ENCODE peak calls at places on chromosomes 3 and 15, in nine cellular contexts. C, L, N, I, W, S, G, D and R are unnamed samples.

GRCh38 chr3:47011371-47011770 is 31.9 kb downstream of the NBEAL2 start:
- DNase-seq in I (no peak), W (no peak), G (no peak), D (no peak), L (no peak), S (no peak), C (no peak), N (no peak), R (no peak)

GRCh38 chr3:128197855-128198254 is 44.6 kb downstream of the EEFSEC start:
- DNase-seq in G (no peak), L (no peak), S (no peak), C (no peak), D (no peak), W (no peak), N (no peak), I (no peak), R (no peak)

GRCh38 chr3:140529558-140529957 is 148.3 kb upstream of the TRIM42 start:
- DNase-seq in N (no peak), C (peak), S (no peak), L (no peak), I (no peak), W (no peak), D (no peak), G (no peak), R (no peak)

GRCh38 chr3:152359385-152360248 is 90.9 kb downstream of the MBNL1 start:
- DNase-seq in G (no peak), N (no peak), L (peak), D (no peak), W (no peak), I (no peak), S (no peak), C (no peak), R (no peak)

GRCh38 chr15:62067448-62068044 is 769 bp downstream of the C2CD4A start:
- DNase-seq in N (no peak), D (no peak), S (no peak), C (peak), L (no peak), I (peak), W (peak), G (no peak), R (no peak)

GRCh38 chr3:120705851-120706582 is 24.0 kb upstream of the HGD start:
- DNase-seq in D (no peak), G (no peak), S (no peak), N (no peak), I (no peak), L (no peak), W (no peak), C (peak), R (no peak)

GRCh38 chr15:91238664-91239428 is 138.8 kb downstream of the SV2B start:
- DNase-seq in I (no peak), N (no peak), C (no peak), S (no peak), L (no peak), D (no peak), W (no peak), G (no peak), R (no peak)

GRCh38 chr3:135229018-135229495 is 434.0 kb downstream of the EPHB1 start:
- DNase-seq in L (no peak), C (no peak), G (peak), I (no peak), N (no peak), D (no peak), S (no peak), W (no peak), R (no peak)

GRCh38 chr3:131393868-131394267 is 12.3 kb downstream of the NUDT16 start:
- DNase-seq in C (no peak), N (no peak), W (no peak), I (no peak), S (no peak), D (no peak), L (no peak), G (no peak), R (no peak)

GRCh38 chr3:100864471-100865268 is 128.6 kb downstream of the ABI3BP start:
- DNase-seq in L (no peak), I (no peak), G (no peak), D (no peak), W (no peak), N (no peak), S (no peak), C (no peak), R (no peak)

GRCh38 chr3:183381179-183381578 is 47.2 kb downstream of the MCF2L2 start:
- DNase-seq in S (no peak), I (no peak), N (peak), C (no peak), D (no peak), G (no peak), W (no peak), L (peak), R (no peak)

GRCh38 chr3:15795563-15796308 is 2.0 kb downstream of the ANKRD28 start:
- DNase-seq in L (peak), I (peak), D (no peak), W (no peak), N (peak), C (no peak), S (no peak), G (peak), R (no peak)

GRCh38 chr3:34213481-34213880 is 415.1 kb downstream of the PDCD6IP start:
- DNase-seq in C (no peak), N (no peak), I (no peak), G (no peak), D (no peak), L (no peak), S (no peak), W (no peak), R (no peak)

GRCh38 chr15:70585707-70586034 is 177.7 kb downstream of the UACA start:
- DNase-seq in G (no peak), N (no peak), S (no peak), I (peak), L (no peak), C (no peak), W (no peak), D (no peak), R (peak)

DNA sequence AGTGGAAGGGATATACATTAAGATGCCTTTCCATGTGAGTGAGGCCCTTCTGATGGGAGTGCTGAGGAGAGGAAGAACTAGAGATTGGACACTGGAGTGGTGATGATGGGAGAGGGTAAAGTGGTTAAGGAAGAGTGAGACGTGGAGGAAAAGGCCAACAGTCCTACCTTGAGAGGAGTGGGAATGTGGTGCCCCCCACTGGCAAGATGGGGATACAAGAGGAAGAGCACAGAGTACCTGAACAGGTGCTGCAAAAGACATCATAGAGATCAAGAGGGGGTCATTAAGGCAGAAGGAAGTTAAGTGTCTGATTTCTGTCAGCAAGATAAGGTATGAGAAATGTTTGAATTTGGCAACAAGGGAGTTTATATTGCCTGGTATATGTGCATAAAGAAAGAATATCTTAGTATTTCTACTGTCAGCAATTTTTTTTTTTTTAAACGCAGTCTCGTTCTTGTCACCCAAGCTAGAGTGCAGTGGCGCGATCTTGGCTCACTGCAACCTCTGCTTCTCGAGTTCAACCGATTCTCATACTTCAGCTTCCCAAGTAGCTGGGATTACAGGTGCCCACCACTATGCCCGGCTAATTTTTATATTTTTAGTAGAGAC is 34.0 kb downstream of the ARIH2 start:
- DNase-seq in C (peak), L (no peak), G (peak), I (peak), S (peak), N (no peak), D (no peak), W (peak), R (peak)
- TF ChIP-seq CTCF in C (no peak), L (peak), G (no peak), I (peak), S (peak), N (peak), D (peak), W (peak), R (peak)

DNA sequence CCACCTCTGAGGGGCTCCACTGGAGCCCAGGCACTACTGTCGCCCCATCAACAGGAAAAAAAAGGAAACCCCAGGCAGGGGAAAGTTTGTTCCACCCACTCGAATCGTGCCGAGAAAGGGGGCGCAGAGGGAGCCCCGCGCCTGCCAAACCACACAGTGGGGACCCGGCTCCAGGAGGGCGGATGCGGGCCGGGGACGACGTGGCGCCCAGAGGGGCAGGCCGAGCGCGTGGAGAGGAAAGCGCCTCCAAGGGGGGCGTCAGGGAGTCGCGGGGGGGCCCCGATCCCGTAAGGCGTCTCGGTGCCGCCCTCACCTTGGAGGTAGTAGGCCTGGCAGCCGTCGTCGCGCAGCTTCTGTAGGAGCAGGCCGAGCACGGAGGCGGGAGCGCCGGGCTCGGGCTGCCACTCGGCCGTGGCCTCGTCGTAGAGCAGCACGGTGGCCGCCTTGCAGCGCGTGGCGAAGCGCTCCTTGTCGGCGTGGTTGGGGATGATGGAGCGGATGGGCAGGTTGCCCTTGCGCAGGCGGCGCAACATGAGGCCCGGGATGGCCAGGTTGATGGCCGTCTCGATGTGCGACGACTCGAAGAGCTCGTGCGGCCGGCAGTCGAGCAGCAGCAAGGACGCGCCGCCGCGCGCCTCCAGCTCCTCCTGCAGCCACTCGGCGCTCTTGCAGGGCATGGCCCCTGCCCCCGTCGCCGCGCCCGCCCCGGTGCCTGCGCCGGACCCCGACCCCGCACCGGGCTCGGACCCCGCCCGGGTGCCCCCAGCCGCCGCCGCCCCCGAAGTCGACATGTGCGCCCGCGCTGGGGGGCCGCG is 627 bp downstream of the DUSP7 start:
- DNase-seq in D (peak), C (no peak), S (peak), I (peak), G (peak), N (no peak), L (no peak), W (peak), R (peak)
- TF ChIP-seq CTCF in D (peak), C (no peak), S (no peak), I (no peak), G (no peak), N (peak), L (no peak), W (no peak), R (no peak)

DNA sequence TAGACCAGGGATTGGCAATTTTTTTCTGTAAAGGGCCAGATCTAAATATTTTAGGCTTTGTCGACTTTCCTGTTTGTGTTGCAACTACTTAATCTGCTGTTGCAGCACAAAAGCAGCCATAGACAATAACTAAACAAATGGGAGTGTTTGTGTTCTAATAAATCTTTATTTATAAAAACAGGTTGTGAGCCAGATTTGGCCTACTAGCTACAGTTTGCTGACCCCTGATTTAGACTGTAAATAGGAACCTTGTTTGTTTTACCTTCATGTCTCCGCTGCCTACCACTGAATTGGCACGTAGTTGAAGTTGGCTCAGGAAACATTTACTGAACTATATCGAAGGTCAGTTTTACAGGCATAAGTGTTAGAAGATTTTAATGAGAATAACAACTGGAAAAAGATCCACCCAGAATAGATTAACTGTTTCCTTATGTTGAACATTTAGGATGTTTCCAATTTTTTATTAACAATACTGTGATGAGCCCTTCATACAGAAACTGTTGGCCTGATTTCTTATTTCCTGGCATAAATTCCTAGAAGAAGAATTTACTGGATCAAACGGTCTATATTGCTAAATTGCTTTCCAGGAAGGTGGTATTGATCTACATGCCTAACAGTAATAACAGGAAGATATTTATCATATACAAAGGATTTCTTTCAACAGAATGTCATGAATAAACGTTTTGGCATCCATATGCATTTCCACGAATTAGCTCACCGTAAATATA is 156.2 kb upstream of the NR2E3 start:
- DNase-seq in L (no peak), S (no peak), I (no peak), W (no peak), D (no peak), N (no peak), C (no peak), G (no peak), R (no peak)
- TF ChIP-seq CTCF in L (no peak), S (no peak), I (no peak), W (no peak), D (no peak), N (no peak), C (no peak), G (no peak), R (no peak)

GRCh38 chr3:10502185-10502880 is 3.1 kb downstream of the ATP2B2 start:
- DNase-seq in C (no peak), L (no peak), W (no peak), I (no peak), D (no peak), N (no peak), G (peak), S (no peak), R (no peak)

GRCh38 chr3:10505791-10506585 is 602 bp upstream of the ATP2B2 start:
- DNase-seq in I (no peak), C (no peak), W (no peak), N (no peak), L (no peak), D (no peak), G (no peak), S (no peak), R (no peak)

GRCh38 chr3:10505050-10505790 is at the start of gene ATP2B2:
- DNase-seq in C (peak), N (no peak), G (no peak), D (peak), L (no peak), S (no peak), I (peak), W (no peak), R (no peak)

GRCh38 chr3:10503217-10503796 is 2.1 kb downstream of the ATP2B2 start:
- DNase-seq in S (no peak), N (no peak), L (no peak), W (no peak), G (no peak), I (no peak), C (no peak), D (no peak), R (no peak)

DNA sequence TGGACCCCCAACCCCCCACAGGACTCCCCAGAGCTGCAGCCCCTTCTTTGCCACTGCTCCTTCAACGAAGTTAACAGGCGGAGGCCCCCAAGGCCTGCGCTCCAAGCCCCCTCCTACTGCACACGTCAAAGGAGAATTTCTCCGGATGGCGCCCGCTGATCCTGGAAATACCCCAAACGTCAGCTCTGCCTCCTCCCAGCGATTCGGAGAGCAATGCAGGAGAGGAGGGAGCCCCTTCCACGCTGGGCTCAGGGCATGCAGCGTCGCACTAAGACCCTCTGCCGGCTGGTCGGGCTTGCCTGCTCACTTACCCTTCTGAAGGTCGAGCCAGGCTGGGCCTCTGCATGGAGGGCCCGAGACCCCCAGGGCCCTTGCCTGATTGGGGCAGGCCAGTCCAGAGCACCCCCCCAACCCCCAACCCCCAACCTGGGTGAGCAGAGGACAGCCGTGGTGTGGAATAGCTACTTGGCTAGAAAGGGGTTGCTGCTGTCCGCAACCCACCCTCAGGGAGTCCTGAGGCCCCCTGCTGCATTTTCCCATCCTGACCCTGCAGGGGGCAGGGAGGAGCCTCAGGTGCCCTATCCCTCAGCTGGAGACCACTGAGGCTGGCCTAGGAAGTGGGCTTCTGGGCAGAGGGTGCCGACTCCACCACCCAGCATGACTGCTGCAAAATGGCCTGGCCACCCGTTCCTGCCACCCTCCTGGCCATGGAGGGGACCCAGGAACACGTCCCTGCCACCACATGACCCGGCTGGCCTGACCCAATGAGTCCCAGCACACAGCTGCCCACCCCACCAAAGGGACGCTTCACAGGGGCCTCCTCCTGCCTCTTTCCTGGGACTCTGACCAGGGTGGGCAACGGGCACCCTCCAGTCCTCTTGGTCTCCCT is 981 bp downstream of the ATP2B2 start:
- DNase-seq in S (no peak), N (no peak), G (no peak), D (no peak), W (no peak), L (no peak), C (no peak), I (no peak), R (no peak)
- TF ChIP-seq CTCF in S (no peak), N (no peak), G (no peak), D (no peak), W (no peak), L (no peak), C (no peak), I (no peak), R (no peak)

DNA sequence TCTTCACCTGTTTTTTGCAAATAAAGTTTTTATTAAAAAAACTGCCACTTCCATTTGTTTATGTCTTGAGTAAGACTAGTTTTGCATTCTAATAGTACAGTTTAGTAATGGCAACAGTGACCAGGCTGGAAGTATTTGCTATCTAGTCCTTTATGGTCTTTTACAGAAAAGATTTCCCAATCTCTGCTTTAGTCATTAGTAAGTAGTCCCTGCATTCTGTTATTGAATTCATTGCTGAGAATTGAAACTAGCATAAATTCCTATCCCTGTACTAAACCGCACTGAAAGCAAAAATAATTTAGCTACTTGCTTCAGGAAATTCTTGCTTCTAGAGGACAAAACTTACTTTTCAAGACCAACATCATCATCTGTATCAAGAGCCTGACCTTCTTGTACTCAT is 46.2 kb downstream of the CNTN6 start:
- DNase-seq in W (no peak), C (no peak), L (no peak), D (no peak), S (no peak), G (no peak), N (no peak), I (no peak), R (no peak)
- TF ChIP-seq CTCF in W (no peak), C (no peak), L (no peak), D (no peak), S (no peak), G (no peak), N (no peak), I (no peak), R (no peak)

DNA sequence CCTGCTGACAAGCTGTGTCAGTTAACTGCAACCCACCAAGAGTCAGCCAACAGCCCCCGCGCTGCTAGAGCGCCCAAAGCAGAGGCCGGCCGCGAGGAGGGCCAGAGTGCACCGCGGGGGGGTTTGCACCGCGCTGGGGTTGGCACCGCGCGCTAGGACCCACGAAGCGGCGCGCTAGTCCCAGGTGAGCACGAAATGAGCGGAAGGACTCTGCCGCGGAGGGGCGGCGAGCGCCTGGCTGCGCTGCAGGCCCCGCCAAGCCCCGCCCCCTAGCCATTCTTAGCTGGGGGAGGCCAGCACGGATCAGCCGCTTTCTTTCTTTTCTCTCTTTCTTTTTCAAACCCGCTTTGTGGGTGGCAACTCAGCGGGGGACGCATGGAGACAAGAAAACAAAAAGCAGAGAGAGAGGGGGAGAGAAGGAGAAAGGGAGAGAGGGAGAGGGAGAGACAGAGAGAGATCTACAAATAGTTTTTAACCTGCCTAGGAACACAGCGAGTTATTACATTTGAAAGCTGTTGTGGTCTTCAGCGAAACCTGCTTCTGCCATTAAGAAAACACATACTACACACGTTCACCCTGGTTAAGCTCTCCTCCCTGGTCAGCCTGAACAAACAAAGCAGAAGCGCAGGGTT is 6.9 kb upstream of the FOXB1 start:
- DNase-seq in W (peak), S (no peak), C (peak), I (peak), L (no peak), D (no peak), G (no peak), N (no peak), R (peak)
- TF ChIP-seq CTCF in W (no peak), S (no peak), C (no peak), I (no peak), L (no peak), D (no peak), G (no peak), N (no peak), R (no peak)